ENCODE peak calls at places on chromosome 20, in four cellular contexts. W is activated naive CD4-positive, alpha-beta T cell; S is stimulated activated CD4-positive, alpha-beta T cell treated with anti-CD3 and anti-CD28 coated beads, Interleukin-2, amount 100 ng/mL, for 24 hours; J is frontal cortex. R is an unnamed sample.

GRCh38 chr20:8260837-8261241 is 128.8 kb downstream of the PLCB1 start:
- DNase-seq in W (no peak), S (no peak), J (no peak), R (no peak)

GRCh38 chr20:64115171-64115911 is 8.0 kb upstream of the NPBWR2 start:
- DNase-seq in W (no peak), S (peak; percentile 15), J (no peak), R (no peak)

GRCh38 chr20:61759286-61760065 is 306.2 kb downstream of the TAF4 start:
- DNase-seq in W (no peak), S (no peak), J (peak; percentile 36), R (no peak)

GRCh38 chr20:45782890-45783289 is 8.8 kb downstream of the WFDC3 start:
- DNase-seq in W (no peak), S (no peak), J (no peak), R (no peak)

GRCh38 chr20:9705722-9706476 is 133.0 kb downstream of the PAK5 start:
- DNase-seq in W (no peak), S (no peak), J (no peak), R (no peak)

GRCh38 chr20:34538671-34539123 is 19.8 kb upstream of the MAP1LC3A start:
- DNase-seq in W (peak; percentile 19), S (peak; percentile 66), J (peak; percentile 45), R (peak; percentile 26)

GRCh38 chr20:34753706-34754461 is 49.7 kb downstream of the TP53INP2 start:
- DNase-seq in W (no peak), S (no peak), J (no peak), R (no peak)

GRCh38 chr20:53748821-53749402 is 155.3 kb upstream of the ZNF217 start:
- DNase-seq in W (no peak), S (no peak), J (no peak), R (no peak)

GRCh38 chr20:23232679-23233308 is 117.8 kb upstream of the NXT1 start:
- DNase-seq in W (no peak), S (no peak), J (no peak), R (no peak)

GRCh38 chr20:15593061-15593460 is 980.2 kb downstream of the KIF16B start:
- DNase-seq in W (no peak), S (no peak), J (no peak), R (no peak)

GRCh38 chr20:19631410-19631809 is 126.6 kb upstream of the RIN2 start:
- DNase-seq in W (no peak), S (no peak), J (no peak), R (no peak)

GRCh38 chr20:23379772-23380171 is 17.8 kb downstream of the GZF1 start:
- DNase-seq in W (no peak), S (no peak), J (no peak), R (no peak)

GRCh38 chr20:57880155-57880648 is 170.4 kb upstream of the PMEPA1 start:
- DNase-seq in W (no peak), S (no peak), J (no peak), R (no peak)

GRCh38 chr20:19522080-19522801 is 235.8 kb upstream of the RIN2 start:
- DNase-seq in W (no peak), S (no peak), J (no peak), R (no peak)

GRCh38 chr20:59435496-59435895 is 135.1 kb downstream of the EDN3 start:
- DNase-seq in W (no peak), S (no peak), J (no peak), R (no peak)

GRCh38 chr20:34709836-34710567 is 5.9 kb downstream of the TP53INP2 start:
- DNase-seq in W (no peak), S (no peak), J (peak; percentile 72), R (no peak)

GRCh38 chr20:53838311-53838873 is 232.0 kb downstream of the BCAS1 start:
- DNase-seq in W (no peak), S (no peak), J (no peak), R (no peak)

GRCh38 chr20:50645253-50646068 is 45.9 kb downstream of the RIPOR3 start:
- DNase-seq in W (no peak), S (no peak), J (no peak), R (no peak)

GRCh38 chr20:23159923-23160445 is 73.9 kb upstream of the CD93 start:
- DNase-seq in W (no peak), S (no peak), J (no peak), R (no peak)

GRCh38 chr20:23928788-23929187 is 49.2 kb upstream of the CST5 start:
- DNase-seq in W (peak; percentile 7), S (no peak), J (no peak), R (no peak)

GRCh38 chr20:35125753-35126152 is 21.4 kb downstream of the EDEM2 start:
- DNase-seq in W (no peak), S (no peak), J (no peak), R (no peak)

GRCh38 chr20:49786671-49787370 is 25.8 kb upstream of the SLC9A8 start:
- DNase-seq in W (no peak), S (no peak), J (no peak), R (no peak)

GRCh38 chr20:47428851-47429336 is 72.4 kb upstream of the ZMYND8 start:
- DNase-seq in W (no peak), S (no peak), J (no peak), R (no peak)

GRCh38 chr20:297098-297924 is at the start of gene ZCCHC3:
- DNase-seq in W (peak; percentile 72), S (peak; percentile 85), J (peak; percentile 80), R (peak; percentile 72)

GRCh38 chr20:60966031-60966430 is 286.0 kb upstream of the CDH4 start:
- DNase-seq in W (no peak), S (no peak), J (no peak), R (no peak)

GRCh38 chr20:51930775-51931174 is 128.5 kb upstream of the SALL4 start:
- DNase-seq in W (no peak), S (no peak), J (no peak), R (no peak)

GRCh38 chr20:40959325-40960092 is 69.1 kb upstream of the TOP1 start:
- DNase-seq in W (no peak), S (no peak), J (no peak), R (no peak)

GRCh38 chr20:35561268-35561667 is 19.4 kb downstream of the ERGIC3 start:
- DNase-seq in W (no peak), S (no peak), J (peak; percentile 46), R (no peak)

GRCh38 chr20:20096421-20096820 is 44.1 kb downstream of the CFAP61 start:
- DNase-seq in W (no peak), S (no peak), J (no peak), R (no peak)

GRCh38 chr20:57122481-57123138 is 143.8 kb downstream of the BMP7 start:
- DNase-seq in W (no peak), S (no peak), J (no peak), R (no peak)

GRCh38 chr20:35578469-35578868 is 36.6 kb downstream of the ERGIC3 start:
- DNase-seq in W (no peak), S (no peak), J (no peak), R (no peak)

GRCh38 chr20:32976746-32977145 is 27.5 kb downstream of the SUN5 start:
- DNase-seq in W (no peak), S (no peak), J (no peak), R (no peak)

GRCh38 chr20:33419140-33419974 is 18.0 kb upstream of the CDK5RAP1 start:
- DNase-seq in W (no peak), S (no peak), J (no peak), R (no peak)

GRCh38 chr20:44592366-44592765 is 10.0 kb downstream of the PKIG start:
- DNase-seq in W (no peak), S (no peak), J (no peak), R (no peak)

GRCh38 chr20:12068146-12068545 is 150.5 kb downstream of the BTBD3 start:
- DNase-seq in W (no peak), S (no peak), J (no peak), R (no peak)

R was measured in activated naive CD8-positive, alpha-beta T cell treated with anti-CD3 and anti-CD28 coated beads, Interleukin-2, amount 50 U/mL, for 16 hours.